ENCODE peak calls at places on chromosomes 7 and 10, in six cellular contexts. Y, I, B, S, V and F are unnamed samples.
A peak's percentile ranks its signal among the peaks of the same experiment; 100 is the strongest.

GRCh38 chr10:111086602-111087001 is 9.8 kb downstream of the ADRA2A start:
- DNase-seq in S (no peak), Y (no peak), I (no peak), B (no peak), V (no peak), F (no peak)

GRCh38 chr10:15245530-15245929 is 77.0 kb upstream of the NMT2 start:
- DNase-seq in V (no peak), I (no peak), S (no peak), Y (peak; percentile 19), B (no peak), F (peak; percentile 53)

GRCh38 chr7:43791-44540 is 148.4 kb upstream of the FAM20C start:
- DNase-seq in I (no peak), V (no peak), Y (no peak), S (no peak), B (no peak), F (no peak)

GRCh38 chr10:131728829-131729228 is 172.0 kb upstream of the PPP2R2D start:
- DNase-seq in Y (no peak), V (no peak), I (peak; percentile 32), B (no peak), S (no peak), F (no peak)

GRCh38 chr10:27464993-27465392 is 39.1 kb upstream of the RAB18 start:
- DNase-seq in B (no peak), S (no peak), V (no peak), I (no peak), Y (no peak), F (no peak)

GRCh38 chr10:68462536-68462935 is 9.2 kb downstream of the DNA2 start:
- DNase-seq in S (no peak), V (no peak), B (no peak), I (no peak), Y (no peak), F (no peak)

GRCh38 chr10:92627845-92628480 is 35.0 kb downstream of the KIF11 start:
- DNase-seq in S (no peak), Y (no peak), V (no peak), B (no peak), I (no peak), F (no peak)

GRCh38 chr10:24569828-24570657 is 153.6 kb downstream of the ARHGAP21 start:
- DNase-seq in V (no peak), S (no peak), B (no peak), I (no peak), Y (no peak), F (no peak)

GRCh38 chr7:28478661-28479060 is 66.3 kb downstream of the CREB5 start:
- DNase-seq in I (no peak), S (no peak), Y (no peak), V (no peak), B (no peak), F (no peak)

GRCh38 chr10:1570652-1571051 is 166.7 kb downstream of the ADARB2 start:
- DNase-seq in V (no peak), B (no peak), I (peak; percentile 25), S (no peak), Y (no peak), F (no peak)

GRCh38 chr10:538895-539294 is 150.6 kb downstream of the DIP2C start:
- DNase-seq in Y (no peak), V (no peak), I (no peak), S (no peak), B (no peak), F (no peak)

GRCh38 chr7:127383123-127383835 is 9.2 kb downstream of the ZNF800 start:
- DNase-seq in I (no peak), S (no peak), V (no peak), Y (no peak), B (no peak), F (no peak)

GRCh38 chr10:79356104-79356503 is 8.8 kb downstream of the PPIF start:
- DNase-seq in B (no peak), S (no peak), Y (no peak), I (no peak), V (no peak), F (no peak)

GRCh38 chr10:6522230-6522629 is 57.8 kb downstream of the PRKCQ start:
- DNase-seq in I (no peak), S (no peak), V (no peak), Y (no peak), B (no peak), F (no peak)

GRCh38 chr7:103025341-103025740 is 49.3 kb downstream of the FBXL13 start:
- DNase-seq in Y (no peak), B (no peak), V (no peak), I (no peak), S (no peak), F (no peak)

GRCh38 chr10:5905854-5906507 is 15.9 kb downstream of the FBH1 start:
- DNase-seq in B (peak; percentile 18), V (no peak), Y (no peak), S (no peak), I (peak; percentile 71), F (peak; percentile 54)

GRCh38 chr10:124724279-124725027 is 19.7 kb downstream of the FAM53B start:
- DNase-seq in Y (no peak), S (no peak), B (no peak), V (no peak), I (peak; percentile 79), F (no peak)

GRCh38 chr7:111168182-111168581 is 77.3 kb downstream of the LRRN3 start:
- DNase-seq in I (no peak), S (no peak), V (peak; percentile 91), Y (no peak), B (no peak), F (no peak)